ENCODE peak calls at places on chromosome 9, in eight cellular contexts. One of them, this sample, is unnamed.

GRCh38 chr9:99350461-99350860 is 128.4 kb downstream of the SEC61B start:
- DNase-seq in LNCaP clone FGC: no peak
- DNase-seq in Right ventricle myocardium inferior: no peak
- DNase-seq in T-helper 9 cell: no peak
- DNase-seq in naive thymus-derived CD8-positive, alpha-beta T cell: no peak
- DNase-seq in NAMALWA: no peak
- DNase-seq in tibial nerve: no peak
- DNase-seq in NCI-H774: no peak
- DNase-seq in this sample: no peak

GRCh38 chr9:35960029-35960655 is 2.2 kb upstream of the OR2S2 start:
- DNase-seq in naive thymus-derived CD8-positive, alpha-beta T cell: no peak
- DNase-seq in Right ventricle myocardium inferior: no peak
- DNase-seq in NAMALWA: no peak
- DNase-seq in LNCaP clone FGC: no peak
- DNase-seq in tibial nerve: no peak
- DNase-seq in T-helper 9 cell: no peak
- DNase-seq in NCI-H774: no peak
- DNase-seq in this sample: no peak

GRCh38 chr9:117744856-117745389 is 40.7 kb downstream of the TLR4 start:
- DNase-seq in NCI-H774: no peak
- DNase-seq in T-helper 9 cell: no peak
- DNase-seq in tibial nerve: no peak
- DNase-seq in Right ventricle myocardium inferior: peak; percentile 70
- DNase-seq in LNCaP clone FGC: no peak
- DNase-seq in NAMALWA: no peak
- DNase-seq in naive thymus-derived CD8-positive, alpha-beta T cell: no peak
- DNase-seq in this sample: peak; percentile 47

GRCh38 chr9:107280543-107280942 is 2.5 kb upstream of the RAD23B start:
- DNase-seq in NCI-H774: no peak
- DNase-seq in LNCaP clone FGC: no peak
- DNase-seq in NAMALWA: no peak
- DNase-seq in T-helper 9 cell: no peak
- DNase-seq in naive thymus-derived CD8-positive, alpha-beta T cell: no peak
- DNase-seq in tibial nerve: no peak
- DNase-seq in Right ventricle myocardium inferior: no peak
- DNase-seq in this sample: no peak

GRCh38 chr9:132031467-132031866 is 48.2 kb downstream of the MED27 start:
- DNase-seq in naive thymus-derived CD8-positive, alpha-beta T cell: no peak
- DNase-seq in Right ventricle myocardium inferior: no peak
- DNase-seq in LNCaP clone FGC: no peak
- DNase-seq in tibial nerve: no peak
- DNase-seq in T-helper 9 cell: no peak
- DNase-seq in NAMALWA: no peak
- DNase-seq in NCI-H774: no peak
- DNase-seq in this sample: no peak

GRCh38 chr9:107983191-107983603 is 493.6 kb upstream of the KLF4 start:
- DNase-seq in NCI-H774: no peak
- DNase-seq in NAMALWA: no peak
- DNase-seq in naive thymus-derived CD8-positive, alpha-beta T cell: no peak
- DNase-seq in T-helper 9 cell: no peak
- DNase-seq in LNCaP clone FGC: no peak
- DNase-seq in Right ventricle myocardium inferior: no peak
- DNase-seq in tibial nerve: no peak
- DNase-seq in this sample: no peak

GRCh38 chr9:119313846-119314245 is 55.4 kb downstream of the BRINP1 start:
- DNase-seq in NCI-H774: no peak
- DNase-seq in LNCaP clone FGC: no peak
- DNase-seq in naive thymus-derived CD8-positive, alpha-beta T cell: no peak
- DNase-seq in T-helper 9 cell: no peak
- DNase-seq in tibial nerve: no peak
- DNase-seq in Right ventricle myocardium inferior: no peak
- DNase-seq in NAMALWA: no peak
- DNase-seq in this sample: no peak

GRCh38 chr9:113309204-113309813 is 6.1 kb upstream of the RNF183 start:
- DNase-seq in NAMALWA: peak; percentile 68
- DNase-seq in NCI-H774: no peak
- DNase-seq in T-helper 9 cell: no peak
- DNase-seq in LNCaP clone FGC: peak; percentile 19
- DNase-seq in tibial nerve: peak; percentile 19
- DNase-seq in Right ventricle myocardium inferior: no peak
- DNase-seq in naive thymus-derived CD8-positive, alpha-beta T cell: peak; percentile 43
- DNase-seq in this sample: peak; percentile 71

GRCh38 chr9:115469826-115470225 is 351.9 kb upstream of the TNC start:
- DNase-seq in naive thymus-derived CD8-positive, alpha-beta T cell: no peak
- DNase-seq in T-helper 9 cell: no peak
- DNase-seq in Right ventricle myocardium inferior: no peak
- DNase-seq in LNCaP clone FGC: no peak
- DNase-seq in NCI-H774: no peak
- DNase-seq in tibial nerve: no peak
- DNase-seq in NAMALWA: no peak
- DNase-seq in this sample: no peak

GRCh38 chr9:120652902-120653301 is 61.4 kb downstream of the MEGF9 start:
- DNase-seq in naive thymus-derived CD8-positive, alpha-beta T cell: no peak
- DNase-seq in Right ventricle myocardium inferior: no peak
- DNase-seq in NAMALWA: no peak
- DNase-seq in T-helper 9 cell: no peak
- DNase-seq in tibial nerve: no peak
- DNase-seq in NCI-H774: no peak
- DNase-seq in LNCaP clone FGC: no peak
- DNase-seq in this sample: no peak

GRCh38 chr9:122822958-122823357 is 5.4 kb downstream of the PDCL start:
- DNase-seq in tibial nerve: no peak
- DNase-seq in LNCaP clone FGC: no peak
- DNase-seq in NAMALWA: no peak
- DNase-seq in T-helper 9 cell: no peak
- DNase-seq in naive thymus-derived CD8-positive, alpha-beta T cell: no peak
- DNase-seq in Right ventricle myocardium inferior: no peak
- DNase-seq in NCI-H774: no peak
- DNase-seq in this sample: no peak

GRCh38 chr9:105842023-105842644 is 147.8 kb downstream of the TMEM38B start:
- DNase-seq in Right ventricle myocardium inferior: no peak
- DNase-seq in NAMALWA: peak; percentile 65
- DNase-seq in LNCaP clone FGC: peak; percentile 7
- DNase-seq in tibial nerve: no peak
- DNase-seq in naive thymus-derived CD8-positive, alpha-beta T cell: peak; percentile 35
- DNase-seq in T-helper 9 cell: no peak
- DNase-seq in NCI-H774: no peak
- DNase-seq in this sample: peak; percentile 58

GRCh38 chr9:98634680-98635079 is 74.1 kb downstream of the GABBR2 start:
- DNase-seq in LNCaP clone FGC: no peak
- DNase-seq in naive thymus-derived CD8-positive, alpha-beta T cell: no peak
- DNase-seq in tibial nerve: no peak
- DNase-seq in NCI-H774: no peak
- DNase-seq in T-helper 9 cell: no peak
- DNase-seq in Right ventricle myocardium inferior: no peak
- DNase-seq in NAMALWA: no peak
- DNase-seq in this sample: no peak

GRCh38 chr9:22044583-22044982 is 35.5 kb upstream of the CDKN2B start:
- DNase-seq in tibial nerve: no peak
- DNase-seq in Right ventricle myocardium inferior: no peak
- DNase-seq in NAMALWA: no peak
- DNase-seq in T-helper 9 cell: no peak
- DNase-seq in naive thymus-derived CD8-positive, alpha-beta T cell: no peak
- DNase-seq in LNCaP clone FGC: no peak
- DNase-seq in NCI-H774: no peak
- DNase-seq in this sample: no peak

GRCh38 chr9:18393340-18394130 is 80.4 kb upstream of the ADAMTSL1 start:
- DNase-seq in LNCaP clone FGC: peak; percentile 99
- DNase-seq in tibial nerve: peak; percentile 51
- DNase-seq in T-helper 9 cell: no peak
- DNase-seq in naive thymus-derived CD8-positive, alpha-beta T cell: no peak
- DNase-seq in NAMALWA: no peak
- DNase-seq in NCI-H774: peak; percentile 98
- DNase-seq in Right ventricle myocardium inferior: no peak
- DNase-seq in this sample: peak; percentile 66

GRCh38 chr9:4987996-4988421 is 2.9 kb downstream of the JAK2 start:
- DNase-seq in Right ventricle myocardium inferior: no peak
- DNase-seq in tibial nerve: peak; percentile 76
- DNase-seq in T-helper 9 cell: peak; percentile 35
- DNase-seq in LNCaP clone FGC: no peak
- DNase-seq in NAMALWA: peak; percentile 76
- DNase-seq in naive thymus-derived CD8-positive, alpha-beta T cell: peak; percentile 71
- DNase-seq in NCI-H774: peak; percentile 50
- DNase-seq in this sample: peak; percentile 74